ENCODE peak calls at places on chromosomes 12 and 14, in seven cellular contexts. One of them, this sample, is unnamed.

GRCh38 chr12:115898670-115899069 is 378.8 kb downstream of the MED13L start:
- DNase-seq in GM12878: no peak
- DNase-seq in breast epithelium: no peak
- DNase-seq in Peyer's patch: no peak
- DNase-seq in lower leg skin: peak; percentile 15
- DNase-seq in sigmoid colon: no peak
- DNase-seq in right lobe of liver: peak; percentile 23
- DNase-seq in this sample: no peak

GRCh38 chr12:71653137-71653536 is 10.5 kb downstream of the ZFC3H1 start:
- DNase-seq in GM12878: no peak
- DNase-seq in breast epithelium: no peak
- DNase-seq in Peyer's patch: no peak
- DNase-seq in lower leg skin: no peak
- DNase-seq in sigmoid colon: no peak
- DNase-seq in right lobe of liver: no peak
- DNase-seq in this sample: no peak

GRCh38 chr12:4807813-4808212 is 87.6 kb downstream of the GALNT8 start:
- DNase-seq in GM12878: no peak
- DNase-seq in breast epithelium: no peak
- DNase-seq in Peyer's patch: no peak
- DNase-seq in lower leg skin: no peak
- DNase-seq in sigmoid colon: no peak
- DNase-seq in right lobe of liver: no peak
- DNase-seq in this sample: no peak

GRCh38 chr12:104177663-104178501 is 37.7 kb upstream of the TXNRD1 start:
- DNase-seq in GM12878: no peak
- DNase-seq in breast epithelium: peak; percentile 91
- DNase-seq in Peyer's patch: peak; percentile 54
- DNase-seq in lower leg skin: peak; percentile 94
- DNase-seq in sigmoid colon: peak; percentile 97
- DNase-seq in right lobe of liver: peak; percentile 50
- DNase-seq in this sample: peak; percentile 38

GRCh38 chr14:29601559-29602109 is 326.0 kb downstream of the PRKD1 start:
- DNase-seq in GM12878: no peak
- DNase-seq in breast epithelium: no peak
- DNase-seq in Peyer's patch: no peak
- DNase-seq in lower leg skin: no peak
- DNase-seq in sigmoid colon: no peak
- DNase-seq in right lobe of liver: no peak
- DNase-seq in this sample: no peak

GRCh38 chr12:114368685-114369084 is 37.3 kb downstream of the TBX5 start:
- DNase-seq in GM12878: no peak
- DNase-seq in breast epithelium: peak; percentile 39
- DNase-seq in Peyer's patch: no peak
- DNase-seq in lower leg skin: no peak
- DNase-seq in sigmoid colon: no peak
- DNase-seq in right lobe of liver: no peak
- DNase-seq in this sample: no peak

GRCh38 chr14:105838591-105839424 is 312.4 kb downstream of the TMEM121 start:
- DNase-seq in GM12878: no peak
- DNase-seq in breast epithelium: no peak
- DNase-seq in Peyer's patch: peak; percentile 35
- DNase-seq in lower leg skin: peak; percentile 81
- DNase-seq in sigmoid colon: peak; percentile 61
- DNase-seq in right lobe of liver: no peak
- DNase-seq in this sample: no peak

GRCh38 chr12:80038062-80038560 is 61.2 kb upstream of the OTOGL start:
- DNase-seq in GM12878: no peak
- DNase-seq in breast epithelium: no peak
- DNase-seq in Peyer's patch: no peak
- DNase-seq in lower leg skin: no peak
- DNase-seq in sigmoid colon: no peak
- DNase-seq in right lobe of liver: no peak
- DNase-seq in this sample: no peak

GRCh38 chr12:71354871-71355270 is 84.7 kb upstream of the LGR5 start:
- DNase-seq in GM12878: no peak
- DNase-seq in breast epithelium: no peak
- DNase-seq in Peyer's patch: no peak
- DNase-seq in lower leg skin: no peak
- DNase-seq in sigmoid colon: no peak
- DNase-seq in right lobe of liver: no peak
- DNase-seq in this sample: no peak

GRCh38 chr14:75484711-75485429 is 37.4 kb upstream of the BATF start:
- DNase-seq in GM12878: no peak
- DNase-seq in breast epithelium: no peak
- DNase-seq in Peyer's patch: no peak
- DNase-seq in lower leg skin: no peak
- DNase-seq in sigmoid colon: no peak
- DNase-seq in right lobe of liver: no peak
- DNase-seq in this sample: no peak

GRCh38 chr12:18358077-18358476 is 96.8 kb downstream of the PIK3C2G start:
- DNase-seq in GM12878: no peak
- DNase-seq in breast epithelium: no peak
- DNase-seq in Peyer's patch: no peak
- DNase-seq in lower leg skin: no peak
- DNase-seq in sigmoid colon: no peak
- DNase-seq in right lobe of liver: no peak
- DNase-seq in this sample: no peak

GRCh38 chr14:70886421-70887206 is 20.6 kb upstream of the PCNX1 start:
- DNase-seq in GM12878: peak; percentile 76
- DNase-seq in breast epithelium: no peak
- DNase-seq in Peyer's patch: no peak
- DNase-seq in lower leg skin: no peak
- DNase-seq in sigmoid colon: no peak
- DNase-seq in right lobe of liver: no peak
- DNase-seq in this sample: no peak

GRCh38 chr14:47442206-47442605 is 233.2 kb downstream of the MDGA2 start:
- DNase-seq in GM12878: no peak
- DNase-seq in breast epithelium: no peak
- DNase-seq in Peyer's patch: no peak
- DNase-seq in lower leg skin: no peak
- DNase-seq in sigmoid colon: no peak
- DNase-seq in right lobe of liver: peak; percentile 35
- DNase-seq in this sample: no peak

GRCh38 chr12:69468237-69469026 is 1.8 kb upstream of the FRS2 start:
- DNase-seq in GM12878: no peak
- DNase-seq in breast epithelium: peak; percentile 34
- DNase-seq in Peyer's patch: no peak
- DNase-seq in lower leg skin: no peak
- DNase-seq in sigmoid colon: no peak
- DNase-seq in right lobe of liver: no peak
- DNase-seq in this sample: no peak

GRCh38 chr12:117521327-117521726 is 159.9 kb upstream of the NOS1 start:
- DNase-seq in GM12878: no peak
- DNase-seq in breast epithelium: no peak
- DNase-seq in Peyer's patch: no peak
- DNase-seq in lower leg skin: no peak
- DNase-seq in sigmoid colon: no peak
- DNase-seq in right lobe of liver: no peak
- DNase-seq in this sample: no peak

GRCh38 chr12:20282411-20282810 is 85.9 kb upstream of the PDE3A start:
- DNase-seq in GM12878: no peak
- DNase-seq in breast epithelium: no peak
- DNase-seq in Peyer's patch: no peak
- DNase-seq in lower leg skin: no peak
- DNase-seq in sigmoid colon: no peak
- DNase-seq in right lobe of liver: no peak
- DNase-seq in this sample: no peak

GRCh38 chr12:21428241-21428640 is 9.2 kb upstream of the PYROXD1 start:
- DNase-seq in GM12878: no peak
- DNase-seq in breast epithelium: no peak
- DNase-seq in Peyer's patch: no peak
- DNase-seq in lower leg skin: no peak
- DNase-seq in sigmoid colon: no peak
- DNase-seq in right lobe of liver: no peak
- DNase-seq in this sample: no peak

GRCh38 chr12:94179723-94180122 is 31.3 kb downstream of the PLXNC1 start:
- DNase-seq in GM12878: no peak
- DNase-seq in breast epithelium: no peak
- DNase-seq in Peyer's patch: no peak
- DNase-seq in lower leg skin: no peak
- DNase-seq in sigmoid colon: no peak
- DNase-seq in right lobe of liver: no peak
- DNase-seq in this sample: no peak

GRCh38 chr14:52348279-52348678 is 34.2 kb downstream of the PTGER2 start:
- DNase-seq in GM12878: no peak
- DNase-seq in breast epithelium: no peak
- DNase-seq in Peyer's patch: no peak
- DNase-seq in lower leg skin: no peak
- DNase-seq in sigmoid colon: no peak
- DNase-seq in right lobe of liver: no peak
- DNase-seq in this sample: no peak

GRCh38 chr14:83799230-83799629 is 1730.7 kb upstream of the FLRT2 start:
- DNase-seq in GM12878: no peak
- DNase-seq in breast epithelium: no peak
- DNase-seq in Peyer's patch: no peak
- DNase-seq in lower leg skin: no peak
- DNase-seq in sigmoid colon: no peak
- DNase-seq in right lobe of liver: no peak
- DNase-seq in this sample: no peak

GRCh38 chr12:74539261-74539660 is 1.6 kb downstream of the ATXN7L3B start:
- DNase-seq in GM12878: no peak
- DNase-seq in breast epithelium: no peak
- DNase-seq in Peyer's patch: no peak
- DNase-seq in lower leg skin: no peak
- DNase-seq in sigmoid colon: no peak
- DNase-seq in right lobe of liver: no peak
- DNase-seq in this sample: no peak

GRCh38 chr12:74537126-74537706 is 419 bp upstream of the ATXN7L3B start:
- DNase-seq in GM12878: peak; percentile 48
- DNase-seq in breast epithelium: no peak
- DNase-seq in Peyer's patch: no peak
- DNase-seq in lower leg skin: no peak
- DNase-seq in sigmoid colon: no peak
- DNase-seq in right lobe of liver: no peak
- DNase-seq in this sample: no peak

GRCh38 chr12:74538491-74539258 is 1.0 kb downstream of the ATXN7L3B start:
- DNase-seq in GM12878: no peak
- DNase-seq in breast epithelium: no peak
- DNase-seq in Peyer's patch: no peak
- DNase-seq in lower leg skin: no peak
- DNase-seq in sigmoid colon: no peak
- DNase-seq in right lobe of liver: no peak
- DNase-seq in this sample: no peak

GRCh38 chr12:74539765-74540526 is 2.3 kb downstream of the ATXN7L3B start:
- DNase-seq in GM12878: no peak
- DNase-seq in breast epithelium: no peak
- DNase-seq in Peyer's patch: no peak
- DNase-seq in lower leg skin: no peak
- DNase-seq in sigmoid colon: no peak
- DNase-seq in right lobe of liver: no peak
- DNase-seq in this sample: no peak

GRCh38 chr12:74537707-74538385 is at the start of gene ATXN7L3B:
- DNase-seq in GM12878: peak; percentile 73
- DNase-seq in breast epithelium: peak; percentile 87
- DNase-seq in Peyer's patch: peak; percentile 95
- DNase-seq in lower leg skin: peak; percentile 98
- DNase-seq in sigmoid colon: peak; percentile 96
- DNase-seq in right lobe of liver: peak; percentile 93
- DNase-seq in this sample: peak; percentile 94
- TF ChIP-seq POLR2A in GM12878: peak; percentile 95
- TF ChIP-seq POLR2A in breast epithelium: peak; percentile 74
- TF ChIP-seq POLR2A in Peyer's patch: peak; percentile 63
- TF ChIP-seq POLR2A in lower leg skin: no peak
- TF ChIP-seq POLR2A in sigmoid colon: peak; percentile 62
- TF ChIP-seq POLR2A in right lobe of liver: peak; percentile 86
- TF ChIP-seq POLR2A in this sample: peak; percentile 79

DNA sequence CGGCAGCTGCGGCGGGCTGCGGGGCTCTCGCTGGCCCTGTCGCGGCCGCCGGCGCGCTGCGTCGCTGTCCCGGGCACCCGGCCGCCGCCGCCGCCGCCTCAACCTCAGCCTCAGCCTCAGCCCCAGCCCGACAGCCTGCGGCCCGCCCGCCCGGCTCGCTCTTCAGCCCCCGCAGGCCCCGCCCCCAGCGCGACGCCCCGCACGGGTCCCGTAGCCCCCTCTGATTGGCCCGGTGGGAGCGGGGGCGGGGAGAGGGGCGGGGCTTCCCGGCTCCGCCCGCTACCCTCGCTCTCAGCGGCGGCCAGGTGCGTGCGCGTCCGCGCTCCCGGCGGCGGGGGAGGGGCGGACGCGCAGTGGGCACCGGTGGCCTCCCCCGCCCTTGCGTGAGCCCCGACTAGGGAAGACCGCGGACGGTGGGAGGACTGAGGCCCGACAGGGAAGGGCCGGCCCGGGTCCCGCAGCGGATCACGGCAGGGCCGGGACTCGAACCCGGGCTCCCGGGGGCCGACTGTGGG is at the start of gene PPP1R13B:
- DNase-seq in GM12878: peak; percentile 40
- DNase-seq in breast epithelium: peak; percentile 89
- DNase-seq in Peyer's patch: peak; percentile 96
- DNase-seq in lower leg skin: peak; percentile 98
- DNase-seq in sigmoid colon: peak; percentile 96
- DNase-seq in right lobe of liver: peak; percentile 97
- DNase-seq in this sample: peak; percentile 96
- TF ChIP-seq POLR2A in GM12878: peak; percentile 65
- TF ChIP-seq POLR2A in breast epithelium: no peak
- TF ChIP-seq POLR2A in Peyer's patch: peak; percentile 86
- TF ChIP-seq POLR2A in lower leg skin: no peak
- TF ChIP-seq POLR2A in sigmoid colon: no peak
- TF ChIP-seq POLR2A in right lobe of liver: peak; percentile 81
- TF ChIP-seq POLR2A in this sample: no peak

GRCh38 chr12:54125950-54126695 is 62.7 kb downstream of the SMUG1 start:
- DNase-seq in GM12878: no peak
- DNase-seq in breast epithelium: peak; percentile 49
- DNase-seq in Peyer's patch: no peak
- DNase-seq in lower leg skin: peak; percentile 95
- DNase-seq in sigmoid colon: peak; percentile 80
- DNase-seq in right lobe of liver: peak; percentile 27
- DNase-seq in this sample: peak; percentile 75
- TF ChIP-seq POLR2A in GM12878: no peak
- TF ChIP-seq POLR2A in breast epithelium: peak; percentile 25
- TF ChIP-seq POLR2A in Peyer's patch: no peak
- TF ChIP-seq POLR2A in lower leg skin: no peak
- TF ChIP-seq POLR2A in sigmoid colon: no peak
- TF ChIP-seq POLR2A in right lobe of liver: no peak
- TF ChIP-seq POLR2A in this sample: no peak

GRCh38 chr12:56127888-56128668 is at the start of gene ESYT1:
- DNase-seq in GM12878: peak; percentile 98
- DNase-seq in breast epithelium: peak; percentile 100
- DNase-seq in Peyer's patch: peak; percentile 96
- DNase-seq in lower leg skin: peak; percentile 100
- DNase-seq in sigmoid colon: peak; percentile 100
- DNase-seq in right lobe of liver: peak; percentile 98
- DNase-seq in this sample: peak; percentile 99

GRCh38 chr12:56128669-56129209 is 672 bp downstream of the ESYT1 start:
- DNase-seq in GM12878: no peak
- DNase-seq in breast epithelium: no peak
- DNase-seq in Peyer's patch: peak; percentile 58
- DNase-seq in lower leg skin: peak; percentile 92
- DNase-seq in sigmoid colon: peak; percentile 76
- DNase-seq in right lobe of liver: no peak
- DNase-seq in this sample: no peak

GRCh38 chr12:56126732-56127239 is 1.3 kb upstream of the ESYT1 start:
- DNase-seq in GM12878: no peak
- DNase-seq in breast epithelium: no peak
- DNase-seq in Peyer's patch: no peak
- DNase-seq in lower leg skin: no peak
- DNase-seq in sigmoid colon: no peak
- DNase-seq in right lobe of liver: no peak
- DNase-seq in this sample: no peak

GRCh38 chr12:56129210-56129691 is 1.2 kb downstream of the ESYT1 start:
- DNase-seq in GM12878: no peak
- DNase-seq in breast epithelium: peak; percentile 62
- DNase-seq in Peyer's patch: peak; percentile 72
- DNase-seq in lower leg skin: peak; percentile 95
- DNase-seq in sigmoid colon: peak; percentile 88
- DNase-seq in right lobe of liver: peak; percentile 75
- DNase-seq in this sample: peak; percentile 70

GRCh38 chr12:56127485-56127887 is 581 bp upstream of the ESYT1 start:
- DNase-seq in GM12878: no peak
- DNase-seq in breast epithelium: no peak
- DNase-seq in Peyer's patch: no peak
- DNase-seq in lower leg skin: no peak
- DNase-seq in sigmoid colon: no peak
- DNase-seq in right lobe of liver: no peak
- DNase-seq in this sample: no peak
- TF ChIP-seq POLR2A in GM12878: no peak
- TF ChIP-seq POLR2A in breast epithelium: no peak
- TF ChIP-seq POLR2A in Peyer's patch: no peak
- TF ChIP-seq POLR2A in lower leg skin: no peak
- TF ChIP-seq POLR2A in sigmoid colon: no peak
- TF ChIP-seq POLR2A in right lobe of liver: no peak
- TF ChIP-seq POLR2A in this sample: no peak

This sample was measured in stomach.